ENCODE peak calls at places on chromosomes 5 and 9, in ten cellular contexts. W is astrocyte of the cerebellum; I is CD8-positive, alpha-beta T cell; D is ovary; Y is epithelial cell of proximal tubule; J is activated CD8-positive, alpha-beta T cell treated with anti-CD3 and anti-CD28 coated beads for 36 hours; Z is ascending aorta; B is astrocyte; S is mucosa of descending colon; R is osteocyte. V is an unnamed sample.

GRCh38 chr9:106921989-106922388 is 59.0 kb downstream of the ZNF462 start:
- DNase-seq in W (no peak), I (no peak), D (no peak), Y (no peak), J (no peak), Z (no peak), B (peak), S (no peak), R (no peak), V (no peak)

GRCh38 chr5:52560366-52560765 is 227.3 kb upstream of the ITGA1 start:
- DNase-seq in W (no peak), I (no peak), D (no peak), Y (no peak), J (no peak), Z (no peak), B (no peak), S (no peak), R (no peak), V (no peak)

GRCh38 chr9:72509635-72510034 is 11.8 kb upstream of the TMC1 start:
- DNase-seq in W (no peak), I (no peak), D (no peak), Y (no peak), J (no peak), Z (no peak), B (peak), S (no peak), R (no peak), V (no peak)

GRCh38 chr5:144404672-144405071 is 234.0 kb downstream of the KCTD16 start:
- DNase-seq in W (no peak), I (no peak), D (no peak), Y (no peak), J (no peak), Z (no peak), B (no peak), S (no peak), R (no peak), V (no peak)

GRCh38 chr9:111161015-111161415 is 122.7 kb upstream of the LPAR1 start:
- DNase-seq in W (peak), I (no peak), D (no peak), Y (peak), J (no peak), Z (no peak), B (peak), S (no peak), R (no peak), V (no peak)

GRCh38 chr5:7410936-7411511 is 15.1 kb downstream of the ADCY2 start:
- DNase-seq in W (no peak), I (no peak), D (no peak), Y (no peak), J (no peak), Z (no peak), B (peak), S (no peak), R (no peak), V (no peak)

GRCh38 chr9:33455952-33456351 is 8.6 kb upstream of the AQP3 start:
- DNase-seq in W (no peak), I (no peak), D (no peak), Y (no peak), J (peak), Z (no peak), B (no peak), S (no peak), R (no peak), V (no peak)

GRCh38 chr5:163489055-163489744 is 16.2 kb upstream of the MAT2B start:
- DNase-seq in W (no peak), I (no peak), D (no peak), Y (no peak), J (peak), Z (no peak), B (no peak), S (peak), R (no peak), V (no peak)

GRCh38 chr9:134188421-134189166 is 24.2 kb upstream of the RNU6ATAC start:
- DNase-seq in W (no peak), I (no peak), D (peak), Y (no peak), J (peak), Z (no peak), B (no peak), S (no peak), R (no peak), V (no peak)

GRCh38 chr5:88269222-88269771 is 652 bp upstream of the TMEM161B start:
- DNase-seq in W (no peak), I (no peak), D (peak), Y (no peak), J (peak), Z (no peak), B (peak), S (peak), R (no peak), V (no peak)

GRCh38 chr5:43150748-43151147 is 30.0 kb downstream of the ZNF131 start:
- DNase-seq in W (no peak), I (no peak), D (no peak), Y (no peak), J (no peak), Z (no peak), B (no peak), S (no peak), R (no peak), V (no peak)

GRCh38 chr5:102018690-102019089 is 277.4 kb downstream of the SLCO4C1 start:
- DNase-seq in W (no peak), I (no peak), D (no peak), Y (no peak), J (no peak), Z (no peak), B (no peak), S (no peak), R (no peak), V (no peak)

GRCh38 chr5:35438786-35439185 is 178.9 kb upstream of the SPEF2 start:
- DNase-seq in W (no peak), I (no peak), D (no peak), Y (no peak), J (no peak), Z (no peak), B (peak), S (no peak), R (no peak), V (no peak)

GRCh38 chr5:118195215-118195614 is 793.1 kb downstream of the DTWD2 start:
- DNase-seq in W (no peak), I (no peak), D (no peak), Y (peak), J (no peak), Z (no peak), B (no peak), S (peak), R (no peak), V (no peak)

GRCh38 chr5:3220638-3221288 is 374.9 kb upstream of the IRX1 start:
- DNase-seq in W (no peak), I (no peak), D (no peak), Y (no peak), J (no peak), Z (no peak), B (no peak), S (no peak), R (peak), V (no peak)

GRCh38 chr5:62717211-62717927 is 138.8 kb downstream of the LRRC70 start:
- DNase-seq in W (no peak), I (no peak), D (no peak), Y (no peak), J (no peak), Z (no peak), B (no peak), S (no peak), R (no peak), V (no peak)

GRCh38 chr9:74543145-74543544 is 46.0 kb downstream of the RORB start:
- DNase-seq in W (no peak), I (no peak), D (no peak), Y (no peak), J (no peak), Z (no peak), B (no peak), S (no peak), R (no peak), V (no peak)

DNA sequence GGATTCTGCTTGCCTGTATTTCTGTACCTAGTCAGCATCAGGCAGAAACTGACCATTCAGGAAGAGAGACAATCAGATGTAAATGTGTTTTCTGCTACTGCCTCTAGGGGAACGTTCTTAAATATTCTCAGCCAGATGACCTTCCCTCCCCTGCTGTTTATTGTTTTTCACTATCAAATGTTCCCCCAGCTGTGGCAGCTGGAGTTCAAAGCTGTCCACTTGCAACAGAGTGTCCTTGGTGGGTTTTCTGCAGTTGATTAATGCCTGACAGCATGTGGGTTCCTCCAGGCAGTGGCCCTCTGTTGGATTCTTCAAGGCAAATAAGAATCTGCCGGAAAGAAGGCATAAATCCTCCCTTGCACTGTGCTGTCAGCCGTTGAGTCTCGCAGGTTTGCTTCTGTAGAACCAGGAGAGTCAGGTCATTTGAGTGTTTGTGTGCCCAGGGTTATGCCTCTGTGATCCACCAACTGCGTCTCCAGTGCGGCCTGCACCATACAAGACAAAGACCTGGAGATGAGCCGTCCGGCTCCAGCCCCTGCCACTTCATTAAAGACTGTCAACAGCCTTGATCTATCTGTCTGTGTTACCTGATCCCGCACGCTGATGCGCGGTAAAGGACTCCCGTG is 203.4 kb downstream of the GADD45G start:
- DNase-seq in W (no peak), I (no peak), D (peak), Y (no peak), J (no peak), Z (no peak), B (no peak), S (no peak), R (peak), V (no peak)
- TF ChIP-seq CTCF in W (peak), I (no peak), D (no peak), Y (peak), J (no peak), Z (no peak), B (peak), S (no peak), R (peak), V (peak)

DNA sequence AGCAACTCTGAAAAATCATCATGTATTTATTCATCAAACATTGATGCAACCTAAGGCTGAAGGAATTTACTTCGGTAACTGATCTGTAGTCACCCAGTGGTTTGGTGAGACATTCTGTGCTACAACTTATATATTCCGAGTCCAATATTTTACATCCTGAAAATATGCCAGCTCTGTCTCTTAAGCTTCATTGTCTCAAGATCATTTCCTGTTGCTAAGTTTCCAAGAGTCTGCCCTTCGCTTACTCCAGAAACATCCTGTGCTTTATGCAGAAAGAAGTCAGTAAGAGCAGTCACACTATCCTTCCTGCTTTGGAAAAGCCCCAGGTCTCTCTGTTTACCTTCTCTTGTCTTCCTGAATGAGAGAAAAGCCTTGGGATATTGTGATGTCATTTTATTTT is 176.7 kb upstream of the TBCA start:
- DNase-seq in W (no peak), I (no peak), D (no peak), Y (no peak), J (no peak), Z (no peak), B (peak), S (no peak), R (no peak), V (no peak)
- TF ChIP-seq CTCF in W (no peak), I (no peak), D (no peak), Y (no peak), J (no peak), Z (no peak), B (no peak), S (no peak), R (no peak), V (no peak)

GRCh38 chr5:155768342-155768741 is 558.6 kb upstream of the SGCD start:
- DNase-seq in W (no peak), I (no peak), D (no peak), Y (no peak), J (no peak), Z (no peak), B (no peak), S (no peak), R (no peak), V (no peak)

GRCh38 chr5:155773680-155774079 is 553.3 kb upstream of the SGCD start:
- DNase-seq in W (no peak), I (no peak), D (no peak), Y (no peak), J (peak), Z (no peak), B (no peak), S (no peak), R (no peak), V (no peak)

GRCh38 chr5:155767480-155767879 is 559.5 kb upstream of the SGCD start:
- DNase-seq in W (no peak), I (no peak), D (no peak), Y (no peak), J (no peak), Z (no peak), B (no peak), S (no peak), R (no peak), V (no peak)

DNA sequence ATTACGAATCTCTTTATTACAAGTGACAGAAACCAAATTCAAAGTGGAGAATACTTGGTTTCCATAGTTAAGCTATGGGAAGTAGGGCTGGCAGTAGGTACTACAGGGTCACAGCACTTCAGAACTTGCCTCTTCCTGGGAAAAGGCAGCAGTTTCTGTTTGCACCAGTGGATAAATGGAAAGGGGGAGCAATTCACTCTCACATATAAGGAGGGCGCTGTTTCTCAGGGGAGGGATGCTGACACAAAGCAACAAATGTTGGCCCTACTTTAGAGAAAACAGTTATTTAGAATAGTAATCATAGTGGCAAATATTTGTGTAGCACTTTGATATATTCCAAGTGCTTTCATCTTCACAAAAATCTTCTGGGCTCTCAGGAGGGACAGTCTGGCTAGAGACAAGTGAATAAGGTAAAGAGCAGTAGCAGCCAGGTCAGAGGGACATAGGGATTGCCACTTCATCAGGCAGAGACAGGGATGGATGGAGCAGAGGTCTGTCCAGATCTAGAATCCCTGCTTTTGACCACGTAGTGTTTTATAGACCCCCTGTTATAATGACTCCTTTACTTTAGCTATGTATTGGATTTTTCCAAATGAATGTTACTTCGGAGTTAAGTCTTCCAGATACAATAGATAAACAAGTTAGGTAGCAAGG is 554.8 kb upstream of the SGCD start:
- DNase-seq in W (no peak), I (no peak), D (no peak), Y (no peak), J (no peak), Z (no peak), B (no peak), S (no peak), R (no peak), V (no peak)
- TF ChIP-seq CTCF in W (no peak), I (no peak), D (no peak), Y (no peak), J (no peak), Z (no peak), B (no peak), S (no peak), R (no peak), V (no peak)

GRCh38 chr5:80481019-80481893 is 6.6 kb upstream of the FAM151B start:
- DNase-seq in W (peak), I (peak), D (no peak), Y (no peak), J (peak), Z (no peak), B (peak), S (peak), R (no peak), V (peak)
- TF ChIP-seq CTCF in W (peak), I (no peak), D (no peak), Y (peak), J (peak), Z (peak), B (peak), S (peak), R (peak), V (peak)

V was measured in neural crest cell.